ENCODE peak calls at places on chromosomes 5 and 9, in eight cellular contexts. N is kidney tubule cell; L is stimulated activated naive CD8-positive, alpha-beta T cell treated with anti-CD3 and anti-CD28 coated beads, Interleukin-15, amount 100 ng/mL, for 72 hours; W is aorta; V is psoas muscle; C is Peyer's patch; R is K562; Q is activated CD8-positive, alpha-beta memory T cell treated with anti-CD3 and anti-CD28 coated beads, Interleukin-2, amount 50 U/mL, for 4 hours. K is an unnamed sample.

GRCh38 chr5:93582677-93583524 is at the start of gene NR2F1:
- DNase-seq in N (peak), L (no peak), W (peak), V (peak), C (peak), R (peak), Q (no peak), K (no peak)

GRCh38 chr5:133396187-133396621 is 216.1 kb downstream of the FSTL4 start:
- DNase-seq in N (no peak), L (no peak), W (no peak), V (no peak), C (no peak), R (no peak), Q (no peak), K (no peak)

GRCh38 chr5:56039985-56040384 is 45.2 kb upstream of the IL6ST start:
- DNase-seq in N (no peak), L (no peak), W (no peak), V (no peak), C (no peak), R (peak), Q (no peak), K (no peak)

GRCh38 chr5:149824115-149824514 is 94.0 kb downstream of the PPARGC1B start:
- DNase-seq in N (no peak), L (no peak), W (no peak), V (no peak), C (no peak), R (no peak), Q (no peak), K (no peak)

GRCh38 chr5:9477537-9477936 is 68.3 kb downstream of the SEMA5A start:
- DNase-seq in N (no peak), L (no peak), W (no peak), V (no peak), C (no peak), R (no peak), Q (no peak), K (no peak)

GRCh38 chr5:138663009-138663408 is 87.8 kb upstream of the HSPA9 start:
- DNase-seq in N (peak), L (no peak), W (no peak), V (no peak), C (no peak), R (no peak), Q (no peak), K (peak)

GRCh38 chr5:171966270-171966669 is 40.2 kb downstream of the FBXW11 start:
- DNase-seq in N (no peak), L (no peak), W (no peak), V (no peak), C (no peak), R (no peak), Q (no peak), K (no peak)

GRCh38 chr9:135244751-135245221 is 157.3 kb downstream of the OLFM1 start:
- DNase-seq in N (no peak), L (no peak), W (peak), V (peak), C (no peak), R (no peak), Q (no peak), K (no peak)

GRCh38 chr9:134193912-134194535 is 29.7 kb upstream of the RNU6ATAC start:
- DNase-seq in N (no peak), L (no peak), W (peak), V (peak), C (no peak), R (no peak), Q (no peak), K (no peak)

GRCh38 chr5:102582706-102583105 is 83.9 kb upstream of the SLCO6A1 start:
- DNase-seq in N (no peak), L (no peak), W (no peak), V (no peak), C (no peak), R (no peak), Q (no peak), K (no peak)

GRCh38 chr5:135318037-135318436 is 81.0 kb downstream of the MACROH2A1 start:
- DNase-seq in N (no peak), L (no peak), W (no peak), V (no peak), C (no peak), R (no peak), Q (no peak), K (no peak)